ENCODE peak calls at places on chromosomes 11 and 22, in four cellular contexts. One of them, this sample, is unnamed.

GRCh38 chr11:14969922-14970323 is 2.2 kb downstream of the CALCA start:
- DNase-seq in omental fat pad: no peak
- DNase-seq in left lung: no peak
- DNase-seq in neural crest cell: peak
- DNase-seq in this sample: peak

GRCh38 chr11:121435796-121436511 is 16.2 kb upstream of the SORL1 start:
- DNase-seq in omental fat pad: no peak
- DNase-seq in neural crest cell: no peak
- DNase-seq in left lung: no peak
- DNase-seq in this sample: no peak

GRCh38 chr22:24969588-24970301 is 17.2 kb downstream of the KIAA1671 start:
- DNase-seq in omental fat pad: no peak
- DNase-seq in left lung: no peak
- DNase-seq in neural crest cell: no peak
- DNase-seq in this sample: no peak

GRCh38 chr11:36288442-36289225 is 590 bp downstream of the COMMD9 start:
- DNase-seq in neural crest cell: no peak
- DNase-seq in left lung: no peak
- DNase-seq in omental fat pad: no peak
- DNase-seq in this sample: no peak

GRCh38 chr11:134665571-134666268 is 253.7 kb upstream of the B3GAT1 start:
- DNase-seq in neural crest cell: no peak
- DNase-seq in left lung: no peak
- DNase-seq in omental fat pad: no peak
- DNase-seq in this sample: no peak

GRCh38 chr11:87180743-87181142 is 143.0 kb downstream of the TMEM135 start:
- DNase-seq in omental fat pad: no peak
- DNase-seq in left lung: no peak
- DNase-seq in neural crest cell: no peak
- DNase-seq in this sample: no peak

GRCh38 chr22:18152519-18152918 is 2.5 kb downstream of the USP18 start:
- DNase-seq in omental fat pad: no peak
- DNase-seq in neural crest cell: no peak
- DNase-seq in left lung: no peak
- DNase-seq in this sample: no peak

GRCh38 chr11:58575377-58576020 is at the start of gene LPXN:
- DNase-seq in neural crest cell: no peak
- DNase-seq in omental fat pad: no peak
- DNase-seq in left lung: no peak
- DNase-seq in this sample: no peak

GRCh38 chr11:31492320-31492913 is 17.0 kb downstream of the IMMP1L start:
- DNase-seq in neural crest cell: no peak
- DNase-seq in left lung: no peak
- DNase-seq in omental fat pad: no peak
- DNase-seq in this sample: no peak

GRCh38 chr11:34653851-34654490 is 33.1 kb downstream of the EHF start:
- DNase-seq in left lung: peak
- DNase-seq in omental fat pad: no peak
- DNase-seq in neural crest cell: no peak
- DNase-seq in this sample: no peak

GRCh38 chr11:94400075-94400838 is 962 bp downstream of the GPR83 start:
- DNase-seq in neural crest cell: no peak
- DNase-seq in omental fat pad: no peak
- DNase-seq in left lung: no peak
- DNase-seq in this sample: no peak

GRCh38 chr11:100978442-100978841 is 151.2 kb downstream of the PGR start:
- DNase-seq in omental fat pad: no peak
- DNase-seq in neural crest cell: no peak
- DNase-seq in left lung: no peak
- DNase-seq in this sample: no peak

GRCh38 chr11:73384127-73384441 is 7.9 kb downstream of the RELT start:
- DNase-seq in left lung: no peak
- DNase-seq in neural crest cell: no peak
- DNase-seq in omental fat pad: no peak
- DNase-seq in this sample: no peak

GRCh38 chr11:107915229-107915628 is 13.0 kb upstream of the RAB39A start:
- DNase-seq in neural crest cell: no peak
- DNase-seq in omental fat pad: no peak
- DNase-seq in left lung: no peak
- DNase-seq in this sample: no peak

GRCh38 chr11:4095509-4096230 is 1.1 kb downstream of the RRM1 start:
- DNase-seq in neural crest cell: no peak
- DNase-seq in omental fat pad: no peak
- DNase-seq in left lung: no peak
- DNase-seq in this sample: no peak

GRCh38 chr22:41681616-41682015 is 7.1 kb downstream of the SNU13 start:
- DNase-seq in omental fat pad: no peak
- DNase-seq in neural crest cell: no peak
- DNase-seq in left lung: no peak
- DNase-seq in this sample: no peak

GRCh38 chr11:116533186-116533825 is 239.5 kb downstream of the BUD13 start:
- DNase-seq in left lung: no peak
- DNase-seq in neural crest cell: peak
- DNase-seq in omental fat pad: no peak
- DNase-seq in this sample: no peak

GRCh38 chr22:48138855-48139254 is 1376.4 kb downstream of the TBC1D22A start:
- DNase-seq in left lung: no peak
- DNase-seq in neural crest cell: no peak
- DNase-seq in omental fat pad: no peak
- DNase-seq in this sample: no peak

GRCh38 chr11:128936546-128937275 is 6.0 kb downstream of the TP53AIP1 start:
- DNase-seq in neural crest cell: no peak
- DNase-seq in left lung: no peak
- DNase-seq in omental fat pad: no peak
- DNase-seq in this sample: no peak

GRCh38 chr22:29555065-29555644 is 1.6 kb upstream of the THOC5 start:
- DNase-seq in neural crest cell: no peak
- DNase-seq in left lung: no peak
- DNase-seq in omental fat pad: no peak
- DNase-seq in this sample: no peak

GRCh38 chr22:26597026-26597425 is 7.1 kb upstream of the TPST2 start:
- DNase-seq in left lung: no peak
- DNase-seq in omental fat pad: no peak
- DNase-seq in neural crest cell: no peak
- DNase-seq in this sample: no peak

GRCh38 chr11:40183073-40184064 is 1276.1 kb downstream of the LRRC4C start:
- DNase-seq in neural crest cell: no peak
- DNase-seq in omental fat pad: no peak
- DNase-seq in left lung: no peak
- DNase-seq in this sample: no peak

GRCh38 chr22:30565341-30565740 is 9.1 kb downstream of the GAL3ST1 start:
- DNase-seq in omental fat pad: no peak
- DNase-seq in left lung: no peak
- DNase-seq in neural crest cell: no peak
- DNase-seq in this sample: no peak

GRCh38 chr22:45502215-45503070 is at the start of gene FBLN1:
- DNase-seq in omental fat pad: no peak
- DNase-seq in neural crest cell: peak
- DNase-seq in left lung: no peak
- DNase-seq in this sample: peak

GRCh38 chr11:118263694-118264567 is at the start of gene MPZL2:
- DNase-seq in neural crest cell: no peak
- DNase-seq in left lung: peak
- DNase-seq in omental fat pad: no peak
- DNase-seq in this sample: no peak

GRCh38 chr11:118259138-118259537 is 5.0 kb downstream of the MPZL2 start:
- DNase-seq in left lung: no peak
- DNase-seq in neural crest cell: no peak
- DNase-seq in omental fat pad: no peak
- DNase-seq in this sample: no peak

GRCh38 chr11:118263109-118263508 is 988 bp downstream of the MPZL2 start:
- DNase-seq in left lung: no peak
- DNase-seq in neural crest cell: no peak
- DNase-seq in omental fat pad: no peak
- DNase-seq in this sample: no peak

GRCh38 chr11:118260353-118260752 is 3.7 kb downstream of the MPZL2 start:
- DNase-seq in omental fat pad: no peak
- DNase-seq in neural crest cell: no peak
- DNase-seq in left lung: no peak
- DNase-seq in this sample: no peak

GRCh38 chr11:118258410-118258809 is 5.7 kb downstream of the MPZL2 start:
- DNase-seq in omental fat pad: no peak
- DNase-seq in neural crest cell: no peak
- DNase-seq in left lung: no peak
- DNase-seq in this sample: no peak
- TF ChIP-seq CTCF in omental fat pad: no peak
- TF ChIP-seq CTCF in neural crest cell: peak
- TF ChIP-seq CTCF in left lung: no peak
- TF ChIP-seq CTCF in this sample: no peak

DNA sequence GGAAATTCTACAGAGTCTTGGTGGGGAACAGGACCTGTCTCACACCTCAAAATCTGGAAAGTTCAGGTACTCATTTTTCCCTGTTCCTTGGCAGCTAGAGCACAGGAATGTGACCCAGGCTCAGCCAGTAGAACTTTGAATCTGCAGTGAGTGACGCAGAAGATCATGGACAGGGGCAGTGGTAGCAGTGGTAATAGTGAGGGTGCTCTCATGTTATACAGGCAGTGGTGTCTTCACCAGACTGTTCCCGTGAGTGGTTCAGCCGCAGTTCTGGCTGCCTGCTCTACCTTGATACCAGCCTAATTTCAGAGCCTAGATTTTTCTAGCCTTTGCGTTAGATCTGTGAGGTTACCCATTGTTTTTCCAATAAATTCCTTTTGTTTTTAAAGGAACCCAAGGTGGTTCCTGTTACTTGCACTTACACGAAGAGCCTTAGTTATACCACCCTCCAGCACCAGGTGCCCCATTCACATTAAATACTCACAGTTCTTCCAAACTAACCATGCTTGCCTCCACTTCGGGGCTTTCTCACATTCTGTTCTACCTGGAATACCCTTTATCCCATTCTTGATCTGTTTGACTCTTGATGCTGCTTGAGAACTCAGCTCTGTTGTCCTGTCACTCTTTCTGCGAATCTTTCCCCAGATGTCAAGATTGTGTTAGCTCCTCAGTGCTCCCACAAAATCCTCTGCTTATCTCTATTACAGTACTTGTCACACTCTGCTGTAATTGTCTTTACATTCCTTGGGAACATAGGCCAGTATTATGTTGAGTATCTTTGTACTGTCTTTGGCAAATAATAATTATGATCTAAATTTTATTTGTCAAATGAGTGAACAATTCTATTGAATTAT is 47.8 kb downstream of the SWAP70 start:
- DNase-seq in omental fat pad: no peak
- DNase-seq in neural crest cell: no peak
- DNase-seq in left lung: no peak
- DNase-seq in this sample: no peak
- TF ChIP-seq CTCF in omental fat pad: no peak
- TF ChIP-seq CTCF in neural crest cell: no peak
- TF ChIP-seq CTCF in left lung: no peak
- TF ChIP-seq CTCF in this sample: no peak

GRCh38 chr11:81237139-81237538 is 1496.5 kb downstream of the FAM181B start:
- DNase-seq in neural crest cell: peak
- DNase-seq in left lung: no peak
- DNase-seq in omental fat pad: no peak
- DNase-seq in this sample: no peak
- TF ChIP-seq CTCF in neural crest cell: peak
- TF ChIP-seq CTCF in left lung: peak
- TF ChIP-seq CTCF in omental fat pad: no peak
- TF ChIP-seq CTCF in this sample: peak

GRCh38 chr11:115122274-115122673 is 381.9 kb downstream of the CADM1 start:
- DNase-seq in left lung: no peak
- DNase-seq in omental fat pad: no peak
- DNase-seq in neural crest cell: no peak
- DNase-seq in this sample: no peak
- TF ChIP-seq CTCF in left lung: no peak
- TF ChIP-seq CTCF in omental fat pad: no peak
- TF ChIP-seq CTCF in neural crest cell: no peak
- TF ChIP-seq CTCF in this sample: no peak

This sample was measured in mesothelial cell of epicardium.